ENCODE peak calls at places on chromosomes 3 and 15, in ten cellular contexts. J is GM23248, H is PC-3, D is GM23338, Q is HCT116, N is PC-9, G is SK-N-SH, W is MM.1S, L is Karpas-422, R is hepatocyte. Z is an unnamed sample. For H3K4me1 and H3K9me2, the result is how much of the 10 kb centered on the place peaks cover.

GRCh38 chr3:81080608-81081007 is 680.8 kb downstream of the GBE1 start:
- DNase-seq in J (no peak), L (no peak), D (no peak), R (no peak), G (no peak), H (no peak), Q (no peak), W (no peak), N (no peak), Z (no peak)

GRCh38 chr15:89845305-89845893 is 30.7 kb upstream of the ANPEP start:
- DNase-seq in R (peak), J (peak), G (no peak), Q (peak), D (no peak), W (peak), N (peak), H (peak), L (no peak), Z (no peak)

GRCh38 chr3:50189274-50189673 is 2.1 kb upstream of the GNAT1 start:
- DNase-seq in D (peak), J (peak), N (peak), R (peak), Q (peak), G (peak), L (peak), H (peak), W (peak), Z (peak)

GRCh38 chr3:37458162-37458895 is 283.9 kb upstream of the LRRFIP2 start:
- DNase-seq in L (no peak), Q (no peak), R (peak), D (no peak), H (no peak), W (no peak), N (no peak), J (no peak), G (no peak), Z (no peak)

GRCh38 chr15:34018021-34018645 is 20.9 kb downstream of the AVEN start:
- DNase-seq in N (no peak), L (no peak), R (no peak), D (no peak), G (no peak), J (no peak), Q (no peak), W (no peak), H (no peak), Z (no peak)

GRCh38 chr3:53109190-53109589 is 21.0 kb downstream of the RFT1 start:
- DNase-seq in W (peak), G (no peak), H (peak), N (peak), L (no peak), D (no peak), J (peak), R (no peak), Q (no peak), Z (no peak)

GRCh38 chr15:65055201-65055870 is 10.1 kb downstream of the SLC51B start:
- DNase-seq in H (peak), N (peak), J (peak), G (peak), R (no peak), L (no peak), D (no peak), W (no peak), Q (no peak), Z (no peak)

GRCh38 chr3:185935465-185936263 is 2.1 kb downstream of the TRA2B start:
- DNase-seq in Q (no peak), H (no peak), J (peak), N (no peak), W (no peak), G (no peak), D (no peak), R (no peak), L (peak), Z (no peak)

GRCh38 chr3:83193526-83193925 is 1432.1 kb upstream of the GBE1 start:
- DNase-seq in Q (no peak), W (no peak), H (peak), N (no peak), R (no peak), L (no peak), J (no peak), G (no peak), D (no peak), Z (no peak)

GRCh38 chr15:76235186-76235826 is 76.0 kb downstream of the ETFA start:
- DNase-seq in W (peak), G (peak), Q (peak), H (peak), N (no peak), L (peak), D (peak), R (peak), J (peak), Z (peak)

GRCh38 chr3:195079636-195080035 is 191.3 kb downstream of the XXYLT1 start:
- DNase-seq in H (no peak), L (no peak), G (no peak), R (no peak), D (no peak), W (no peak), J (peak), N (no peak), Q (no peak), Z (no peak)

GRCh38 chr3:113304856-113305540 is 93.6 kb downstream of the BOC start:
- DNase-seq in L (no peak), W (no peak), J (peak), Q (no peak), D (peak), H (peak), G (no peak), R (no peak), N (no peak), Z (no peak)

GRCh38 chr15:73894133-73894814 is 20.9 kb downstream of the TBC1D21 start:
- DNase-seq in Q (no peak), L (no peak), H (no peak), J (no peak), D (no peak), G (no peak), R (no peak), N (no peak), W (no peak), Z (no peak)

GRCh38 chr3:1380926-1381646 is 288.3 kb downstream of the CNTN6 start:
- DNase-seq in H (no peak), Q (no peak), D (no peak), W (no peak), N (no peak), G (no peak), J (no peak), R (no peak), L (no peak), Z (peak)

GRCh38 chr3:65928110-65928509 is 110.6 kb downstream of the MAGI1 start:
- DNase-seq in H (no peak), L (no peak), G (no peak), W (no peak), N (peak), Q (no peak), J (no peak), D (no peak), R (peak), Z (no peak)

GRCh38 chr3:197458179-197458707 is 97.5 kb downstream of the BDH1 start:
- DNase-seq in D (peak), N (peak), H (no peak), R (peak), W (peak), G (peak), Q (no peak), L (peak), J (no peak), Z (no peak)

GRCh38 chr3:17444865-17445264 is 297.6 kb downstream of the TBC1D5 start:
- DNase-seq in R (no peak), G (peak), Q (no peak), W (no peak), J (no peak), L (no peak), D (no peak), N (no peak), H (no peak), Z (no peak)

GRCh38 chr3:17443142-17443541 is 299.3 kb downstream of the TBC1D5 start:
- DNase-seq in H (no peak), J (no peak), Q (no peak), L (no peak), W (no peak), G (no peak), N (no peak), D (no peak), R (no peak), Z (no peak)

GRCh38 chr3:17442332-17443049 is 299.9 kb downstream of the TBC1D5 start:
- DNase-seq in R (peak), D (no peak), H (no peak), L (peak), Q (no peak), J (peak), W (no peak), G (no peak), N (no peak), Z (no peak)
- H3K4me1 ChIP-seq in R (under half), D (under half), H (under half), L (under half), Q (under half), J (under half), W (under half), G (under half), N (under half), Z (under half)

DNA sequence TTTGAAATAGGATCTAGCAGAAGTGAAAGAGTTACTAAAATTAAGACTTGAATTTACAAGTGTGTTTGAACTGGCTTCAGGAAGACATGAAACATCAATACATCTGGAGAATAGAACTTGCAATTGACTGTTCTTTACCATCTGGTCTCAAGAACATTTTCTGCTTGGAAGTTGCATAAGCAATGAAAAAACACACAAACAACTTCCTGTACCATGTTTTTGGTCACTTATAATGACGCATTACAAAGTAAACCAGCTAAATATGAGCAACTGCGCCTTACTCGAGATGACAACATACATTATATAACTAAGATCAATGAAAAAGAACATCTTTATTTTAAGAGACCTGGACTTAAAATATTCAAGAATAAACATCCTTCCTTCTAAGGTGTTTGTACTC is 112.5 kb downstream of the TIGIT start:
- DNase-seq in L (no peak), Q (no peak), N (no peak), H (no peak), J (peak), G (no peak), D (no peak), W (no peak), R (no peak), Z (no peak)
- H3K9me2 ChIP-seq in L (under half), Q (under half), N (under half), H (under half), J (under half), G (under half), D (under half), W (under half), R (under half), Z (under half)

GRCh38 chr15:51842852-51843737 is 13.6 kb downstream of the TMOD3 start:
- DNase-seq in D (no peak), R (peak), J (peak), N (peak), W (no peak), G (no peak), H (peak), Q (peak), L (peak), Z (peak)
- H3K4me3 ChIP-seq in D (no peak), R (no peak), J (no peak), N (no peak), W (no peak), G (no peak), H (no peak), Q (peak), L (no peak), Z (no peak)

GRCh38 chr3:71102111-71103039 is 481.2 kb downstream of the FOXP1 start:
- DNase-seq in R (peak), W (no peak), J (peak), N (no peak), H (peak), Q (no peak), D (no peak), G (peak), L (no peak), Z (no peak)
- H3K4me1 ChIP-seq in R (under half), W (under half), J (under half), N (under half), H (under half), Q (under half), D (under half), G (half or more), L (under half), Z (under half)